ENCODE peak calls at places on chromosomes 16 and 17, in five cellular contexts. M is GM12891, S is K562, L is HepG2, T is H1. B is an unnamed sample.
A peak's percentile ranks its signal among the peaks of the same experiment; 100 is the strongest.

GRCh38 chr16:4386951-4387565 is 15.4 kb downstream of the VASN start:
- DNase-seq in M (no peak), S (no peak), L (no peak), T (no peak), B (no peak)

GRCh38 chr16:51149721-51150158 is 1.3 kb downstream of the SALL1 start:
- DNase-seq in M (no peak), S (no peak), L (no peak), T (peak; percentile 59), B (no peak)

GRCh38 chr17:57455063-57455914 is 199.0 kb downstream of the MSI2 start:
- DNase-seq in M (peak; percentile 48), S (no peak), L (no peak), T (no peak), B (peak; percentile 53)

GRCh38 chr17:36760425-36760824 is 159.0 kb downstream of the MRM1 start:
- DNase-seq in M (no peak), S (no peak), L (no peak), T (no peak), B (no peak)

GRCh38 chr17:39563476-39563875 is 44.2 kb downstream of the NEUROD2 start:
- DNase-seq in M (no peak), S (no peak), L (no peak), T (peak; percentile 62), B (no peak)

GRCh38 chr17:17950806-17951205 is 21.4 kb downstream of the TOM1L2 start:
- DNase-seq in M (no peak), S (no peak), L (no peak), T (no peak), B (no peak)

GRCh38 chr17:80264793-80265075 is 4.1 kb downstream of the RNF213 start:
- DNase-seq in M (no peak), S (no peak), L (no peak), T (no peak), B (no peak)

GRCh38 chr17:61018938-61019337 is 341.3 kb downstream of the BCAS3 start:
- DNase-seq in M (no peak), S (no peak), L (no peak), T (no peak), B (no peak)

GRCh38 chr17:33091271-33091670 is 99.6 kb downstream of the SPACA3 start:
- DNase-seq in M (no peak), S (no peak), L (no peak), T (no peak), B (no peak)

GRCh38 chr16:88894681-88895300 is 28.3 kb upstream of the PABPN1L start:
- DNase-seq in M (peak; percentile 62), S (no peak), L (no peak), T (no peak), B (no peak)

GRCh38 chr17:50855708-50856330 is 10.3 kb downstream of the TOB1 start:
- DNase-seq in M (no peak), S (no peak), L (peak; percentile 69), T (no peak), B (no peak)
- TF ChIP-seq POLR2AphosphoS5 in M (no peak), S (no peak), L (no peak), T (no peak), B (no peak)

GRCh38 chr16:397135-397661 is at the start of gene NME4:
- DNase-seq in M (peak; percentile 62), S (peak; percentile 75), L (no peak), T (peak; percentile 73), B (peak; percentile 58)

GRCh38 chr16:397736-398332 is 835 bp downstream of the NME4 start:
- DNase-seq in M (no peak), S (peak; percentile 74), L (peak; percentile 74), T (peak; percentile 82), B (no peak)

GRCh38 chr16:396199-396598 is 800 bp upstream of the NME4 start:
- DNase-seq in M (no peak), S (no peak), L (no peak), T (no peak), B (no peak)

GRCh38 chr16:398551-399277 is 1.7 kb downstream of the NME4 start:
- DNase-seq in M (no peak), S (peak; percentile 68), L (no peak), T (peak; percentile 68), B (no peak)

GRCh38 chr16:396605-397004 is 394 bp upstream of the NME4 start:
- DNase-seq in M (no peak), S (peak; percentile 90), L (peak; percentile 65), T (peak; percentile 69), B (no peak)
- TF ChIP-seq TAF1 in M (no peak), S (peak; percentile 29), L (no peak), T (no peak), B (no peak)

DNA sequence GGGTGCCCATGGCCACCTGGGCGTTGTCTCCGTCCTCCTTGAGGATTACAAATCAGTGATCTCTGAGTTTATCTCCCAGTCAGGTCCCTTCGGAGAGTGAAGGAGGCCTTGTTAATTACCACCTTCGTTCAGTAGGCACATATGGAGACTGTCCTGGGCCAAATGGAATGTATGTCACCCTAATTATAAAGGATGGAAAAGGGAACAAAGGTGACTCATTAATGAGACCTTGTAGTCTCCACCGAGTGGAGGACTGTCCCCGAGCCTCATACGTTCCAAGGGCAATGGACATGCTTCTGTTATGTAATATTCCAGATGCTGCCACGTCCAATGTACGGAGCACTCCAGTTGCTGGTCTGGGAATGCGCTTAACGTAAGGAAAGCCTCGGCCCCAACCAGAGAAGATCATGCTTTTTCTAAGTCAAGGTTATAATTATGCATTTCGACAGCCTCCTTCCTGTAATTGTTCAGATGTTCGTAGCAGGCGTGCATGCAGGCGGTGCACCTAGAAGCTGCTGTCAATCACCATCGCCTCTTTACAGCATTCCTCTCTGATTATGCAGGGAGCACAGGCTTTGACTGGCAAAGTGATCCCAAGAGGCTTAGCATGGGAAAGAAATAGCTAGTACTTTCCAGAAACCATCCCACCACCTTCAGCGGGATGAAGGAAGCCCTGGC is 22.4 kb upstream of the SEC14L1 start:
- DNase-seq in M (no peak), S (no peak), L (no peak), T (no peak), B (no peak)
- TF ChIP-seq POLR2A in M (no peak), S (no peak), L (no peak), T (no peak), B (no peak)

GRCh38 chr17:45371414-45372324 is 54.8 kb upstream of the MAP3K14 start:
- DNase-seq in M (no peak), S (no peak), L (peak; percentile 89), T (peak; percentile 92), B (no peak)
- TF ChIP-seq POLR2AphosphoS5 in M (no peak), S (no peak), L (no peak), T (peak; percentile 49), B (no peak)